ENCODE peak calls at places on chromosomes 5 and 9, in nine cellular contexts. T is esophagus squamous epithelium, U is heart left ventricle, M is activated B cell treated with CpG ODN at 0.5 μM for 24 hours, X is heart right ventricle, L is GM23338, N is germinal center, K is activated gamma-delta T cell, A is choroid plexus epithelial cell. G is an unnamed sample.

GRCh38 chr5:89827960-89828359 is 581.6 kb downstream of the CETN3 start:
- DNase-seq in T (no peak), U (no peak), M (no peak), X (no peak), L (no peak), N (no peak), K (no peak), A (no peak), G (no peak)

GRCh38 chr5:91240175-91240574 is 142.9 kb downstream of the ARRDC3 start:
- DNase-seq in T (no peak), U (no peak), M (no peak), X (no peak), L (no peak), N (no peak), K (no peak), A (no peak), G (no peak)

GRCh38 chr5:76838481-76839261 is 11.1 kb upstream of the S100Z start:
- DNase-seq in T (no peak), U (no peak), M (no peak), X (no peak), L (no peak), N (no peak), K (no peak), A (no peak), G (no peak)

GRCh38 chr5:126234563-126235195 is 188.5 kb upstream of the GRAMD2B start:
- DNase-seq in T (no peak), U (no peak), M (no peak), X (no peak), L (peak), N (no peak), K (no peak), A (peak), G (peak)

GRCh38 chr5:68246802-68247201 is 31.2 kb downstream of the PIK3R1 start:
- DNase-seq in T (no peak), U (no peak), M (no peak), X (no peak), L (peak), N (no peak), K (no peak), A (no peak), G (no peak)

GRCh38 chr9:83511051-83511450 is 27.1 kb downstream of the FRMD3 start:
- DNase-seq in T (no peak), U (no peak), M (no peak), X (no peak), L (no peak), N (no peak), K (no peak), A (peak), G (no peak)

GRCh38 chr5:72509401-72509800 is 2.2 kb upstream of the ZNF366 start:
- DNase-seq in T (no peak), U (peak), M (no peak), X (peak), L (no peak), N (no peak), K (no peak), A (no peak), G (no peak)

GRCh38 chr5:146213210-146213838 is 9.9 kb downstream of the RBM27 start:
- DNase-seq in T (no peak), U (no peak), M (no peak), X (no peak), L (no peak), N (no peak), K (no peak), A (peak), G (no peak)

G was measured in HEK293T.